ENCODE peak calls at places on chromosomes 4 and X, in eight cellular contexts. H is GM10248, J is brain microvascular endothelial cell, M is astrocyte of the cerebellum, I is sigmoid colon, B is AG10803, N is AG04449, W is heart right ventricle. D is an unnamed sample.
A peak's percentile ranks its signal among the peaks of the same experiment; 100 is the strongest.

GRCh38 chrX:102659790-102660757 is 8.8 kb downstream of the GPRASP1 start:
- DNase-seq in B (peak; percentile 49), M (no peak), H (peak; percentile 70), J (peak; percentile 70), I (peak; percentile 92), N (no peak), W (peak; percentile 86), D (peak; percentile 84)

GRCh38 chrX:41412261-41413167 is 34.6 kb upstream of the NYX start:
- DNase-seq in M (no peak), N (no peak), J (no peak), H (no peak), B (no peak), W (peak; percentile 16), I (no peak), D (no peak)

GRCh38 chrX:30888526-30889146 is 418 bp downstream of the TAB3 start:
- DNase-seq in N (no peak), B (no peak), I (peak; percentile 65), W (peak; percentile 3), J (no peak), H (peak; percentile 39), M (no peak), D (peak; percentile 85)

GRCh38 chr4:74378573-74378972 is 13.6 kb downstream of the EREG start:
- DNase-seq in W (no peak), B (no peak), H (no peak), I (no peak), J (no peak), M (no peak), N (no peak), D (no peak)

GRCh38 chr4:42397635-42398447 is 553 bp downstream of the SHISA3 start:
- DNase-seq in N (no peak), J (no peak), B (no peak), W (no peak), I (no peak), M (no peak), H (peak; percentile 38), D (peak; percentile 85)

GRCh38 chr4:153514001-153514526 is 47.9 kb downstream of the TMEM131L start:
- DNase-seq in M (peak; percentile 89), H (no peak), N (peak; percentile 52), B (peak; percentile 92), J (peak; percentile 80), I (no peak), W (no peak), D (no peak)

GRCh38 chr4:162497564-162498167 is 333.9 kb upstream of the FSTL5 start:
- DNase-seq in B (peak; percentile 49), I (no peak), J (peak; percentile 5), W (no peak), N (no peak), M (peak; percentile 23), H (peak; percentile 33), D (no peak)

GRCh38 chr4:156792462-156793085 is 179.0 kb downstream of the PDGFC start:
- DNase-seq in M (no peak), B (no peak), I (no peak), W (no peak), H (no peak), J (no peak), N (no peak), D (no peak)

GRCh38 chr4:20086768-20087167 is 164.9 kb upstream of the SLIT2 start:
- DNase-seq in N (no peak), J (no peak), B (peak; percentile 45), I (no peak), M (no peak), W (no peak), H (no peak), D (no peak)

GRCh38 chrX:120236676-120237460 is 13.7 kb upstream of the ZBTB33 start:
- DNase-seq in N (no peak), M (no peak), H (no peak), W (no peak), B (no peak), I (no peak), J (no peak), D (no peak)

GRCh38 chr4:180057891-180058643 is 2185.1 kb upstream of the TENM3 start:
- DNase-seq in W (no peak), J (no peak), B (no peak), I (no peak), N (no peak), M (no peak), H (peak; percentile 48), D (peak; percentile 84)

GRCh38 chr4:106809083-106809482 is 227.0 kb downstream of the DKK2 start:
- DNase-seq in N (no peak), J (peak; percentile 66), W (no peak), H (no peak), M (peak; percentile 37), I (no peak), B (peak; percentile 73), D (no peak)

GRCh38 chrX:49001521-49002090 is 458 bp downstream of the GRIPAP1 start:
- DNase-seq in I (no peak), H (peak; percentile 28), J (peak; percentile 4), M (no peak), N (no peak), W (peak; percentile 11), B (peak; percentile 30), D (no peak)

GRCh38 chr4:151809716-151810115 is 48.9 kb upstream of the GATB start:
- DNase-seq in I (no peak), B (no peak), H (no peak), N (no peak), J (no peak), W (no peak), M (no peak), D (no peak)

GRCh38 chr4:142021761-142022160 is 385.4 kb downstream of the IL15 start:
- DNase-seq in N (no peak), I (no peak), J (no peak), B (no peak), H (no peak), W (no peak), M (no peak), D (no peak)

GRCh38 chr4:36260714-36261113 is 16.4 kb upstream of the ARAP2 start:
- DNase-seq in J (no peak), M (no peak), B (no peak), I (no peak), H (no peak), N (no peak), W (no peak), D (no peak)

DNA sequence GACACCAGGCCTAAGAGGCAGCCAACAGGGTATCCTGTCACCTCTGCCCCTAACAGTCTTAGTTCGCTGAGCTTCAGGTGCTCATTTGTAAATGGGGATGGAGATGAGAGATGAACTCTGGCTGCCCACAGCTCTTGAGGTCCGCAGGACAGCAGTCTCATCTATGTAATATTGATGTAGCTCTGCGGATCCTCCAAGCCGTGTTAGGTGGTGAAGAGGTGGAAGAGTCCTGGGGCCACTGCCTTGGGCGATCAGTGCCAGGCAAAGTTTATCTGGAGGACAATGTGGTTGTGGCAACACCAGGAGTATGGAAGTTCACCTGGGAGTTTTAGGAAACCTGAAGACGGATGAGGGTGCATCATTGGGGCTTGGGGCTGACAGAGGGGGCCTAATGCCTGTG is 13.4 kb downstream of the TRO start:
- DNase-seq in W (no peak), B (no peak), N (no peak), H (no peak), M (no peak), I (no peak), J (no peak), D (no peak)
- TF ChIP-seq CTCF in W (no peak), B (no peak), N (no peak), H (no peak), M (no peak), I (no peak), J (no peak), D (no peak)

DNA sequence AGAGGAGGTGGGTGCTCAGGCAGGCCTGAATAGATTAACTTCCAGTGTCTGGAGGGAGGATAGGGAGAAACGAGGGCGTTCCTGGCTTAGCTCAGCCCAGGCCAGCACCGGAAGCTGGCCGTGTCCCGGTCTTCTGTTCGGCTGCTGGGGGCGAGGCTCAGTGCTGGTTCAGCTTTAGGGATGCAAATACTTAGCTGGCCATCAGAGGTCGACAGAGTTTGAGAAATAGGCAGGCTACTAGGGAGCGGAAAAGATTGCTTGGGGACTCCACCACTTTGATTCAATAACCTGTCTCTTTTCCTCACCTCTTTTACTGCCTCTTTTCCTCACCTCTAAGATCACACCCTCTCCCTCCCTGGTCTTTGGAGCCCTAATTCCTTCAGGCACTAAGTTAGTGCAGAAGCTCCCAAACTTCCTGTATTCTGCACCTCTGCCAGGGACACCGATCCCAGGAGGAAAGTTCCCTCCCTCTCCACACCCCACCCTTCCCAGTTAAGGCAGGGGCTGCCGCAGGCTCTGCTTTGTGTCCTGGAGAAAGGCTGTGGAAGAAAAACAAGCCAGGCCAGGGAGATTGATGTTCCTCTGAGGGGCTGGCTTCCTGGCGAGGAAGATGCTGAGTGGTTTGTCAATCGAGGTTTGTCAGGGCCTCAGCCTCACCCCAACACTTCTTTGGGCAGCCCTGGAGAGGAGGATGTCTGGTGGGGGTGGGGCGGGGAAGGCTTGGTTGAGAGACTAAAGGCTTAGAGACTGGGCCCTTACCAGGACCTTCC is 6.0 kb upstream of the EFNB1 start:
- DNase-seq in J (peak; percentile 28), W (no peak), H (peak; percentile 41), I (no peak), B (peak; percentile 48), M (no peak), N (no peak), D (peak; percentile 80)
- TF ChIP-seq CTCF in J (peak; percentile 77), W (peak; percentile 67), H (peak; percentile 40), I (peak; percentile 27), B (peak; percentile 69), M (peak; percentile 70), N (peak; percentile 56), D (peak; percentile 68)

GRCh38 chr4:82694106-82694505 is 104.5 kb downstream of the SCD5 start:
- DNase-seq in M (no peak), H (no peak), B (no peak), N (no peak), W (no peak), I (no peak), J (no peak), D (no peak)

GRCh38 chr4:82697561-82697960 is 101.0 kb downstream of the SCD5 start:
- DNase-seq in J (no peak), I (no peak), H (no peak), M (no peak), N (no peak), W (no peak), B (no peak), D (no peak)

GRCh38 chr4:82696117-82696516 is 102.5 kb downstream of the SCD5 start:
- DNase-seq in W (no peak), B (no peak), M (no peak), I (no peak), N (no peak), H (no peak), J (no peak), D (no peak)

GRCh38 chr4:82692101-82692780 is 106.4 kb downstream of the SCD5 start:
- DNase-seq in W (no peak), H (no peak), J (no peak), B (no peak), M (no peak), N (no peak), I (no peak), D (no peak)

GRCh38 chr4:82694892-82695291 is 103.7 kb downstream of the SCD5 start:
- DNase-seq in M (no peak), H (no peak), B (no peak), W (no peak), I (no peak), J (no peak), N (no peak), D (no peak)
- TF ChIP-seq CTCF in M (no peak), H (no peak), B (no peak), W (no peak), I (no peak), J (no peak), N (no peak), D (no peak)

GRCh38 chr4:77123403-77123802 is 33.6 kb upstream of the CCNG2 start:
- DNase-seq in B (no peak), N (no peak), H (no peak), J (no peak), I (no peak), M (no peak), W (no peak), D (no peak)

GRCh38 chr4:77120888-77121508 is 36.0 kb upstream of the CCNG2 start:
- DNase-seq in M (no peak), B (no peak), H (peak; percentile 43), N (no peak), W (no peak), I (no peak), J (no peak), D (peak; percentile 51)
- TF ChIP-seq CTCF in M (no peak), B (no peak), H (peak; percentile 19), N (no peak), W (no peak), I (no peak), J (peak; percentile 14), D (no peak)